ENCODE peak calls at places on chromosomes 6 and 20, in seven cellular contexts. E is GM06990, P is fibroblast of pulmonary artery, M is AG09319, U is tibial artery, J is mammary epithelial cell, X is progenitor cell of endocrine pancreas. I is an unnamed sample.
A peak's percentile ranks its signal among the peaks of the same experiment; 100 is the strongest.

GRCh38 chr6:44352259-44352658 is 9.8 kb downstream of the SPATS1 start:
- DNase-seq in P (no peak), M (no peak), J (no peak), X (no peak), E (no peak), U (no peak), I (no peak)

GRCh38 chr20:38137441-38138037 is 27.5 kb downstream of the TGM2 start:
- DNase-seq in P (no peak), X (no peak), M (no peak), E (no peak), J (no peak), U (no peak), I (no peak)

GRCh38 chr6:147131728-147132127 is 72.5 kb upstream of the STXBP5 start:
- DNase-seq in J (no peak), X (no peak), E (no peak), U (no peak), P (peak; percentile 68), M (no peak), I (no peak)

GRCh38 chr6:28002181-28002580 is 45.1 kb downstream of the OR2B6 start:
- DNase-seq in J (no peak), P (no peak), X (no peak), M (no peak), U (no peak), E (no peak), I (no peak)

GRCh38 chr6:95133578-95133977 is 443.8 kb upstream of the MANEA start:
- DNase-seq in U (no peak), J (peak; percentile 51), M (no peak), X (no peak), E (no peak), P (no peak), I (no peak)

GRCh38 chr20:54201268-54201846 is 6.5 kb upstream of the PFDN4 start:
- DNase-seq in U (no peak), X (no peak), E (no peak), M (no peak), P (no peak), J (no peak), I (no peak)

GRCh38 chr6:45445749-45446454 is 68.2 kb upstream of the SUPT3H start:
- DNase-seq in J (peak; percentile 95), M (peak; percentile 97), P (peak; percentile 100), X (no peak), U (peak; percentile 85), E (no peak), I (no peak)

GRCh38 chr20:36604952-36605308 is 649 bp upstream of the RAB5IF start:
- DNase-seq in E (peak; percentile 86), U (peak; percentile 71), X (no peak), M (no peak), P (no peak), J (no peak), I (peak; percentile 66)

GRCh38 chr6:16238057-16238657 is at the start of gene GMPR:
- DNase-seq in M (no peak), X (peak; percentile 41), U (peak; percentile 95), E (peak; percentile 79), J (peak; percentile 27), P (peak; percentile 59), I (peak; percentile 74)

GRCh38 chr6:105199711-105200110 is 19.9 kb upstream of the POPDC3 start:
- DNase-seq in E (no peak), P (no peak), M (no peak), J (peak; percentile 41), X (no peak), U (no peak), I (no peak)

GRCh38 chr6:73710470-73710869 is 14.5 kb downstream of the CD109 start:
- DNase-seq in M (no peak), X (no peak), P (peak; percentile 62), U (no peak), E (no peak), J (peak; percentile 93), I (no peak)

GRCh38 chr6:53179961-53180651 is 31.5 kb upstream of the GCM1 start:
- DNase-seq in E (no peak), M (no peak), X (no peak), J (peak; percentile 7), U (peak; percentile 65), P (peak; percentile 61), I (no peak)

GRCh38 chr6:88842320-88842719 is 121.1 kb downstream of the RNGTT start:
- DNase-seq in E (no peak), X (no peak), P (no peak), M (no peak), J (no peak), U (no peak), I (no peak)

GRCh38 chr6:148851683-148852556 is 105.1 kb downstream of the UST start:
- DNase-seq in M (no peak), U (no peak), E (no peak), X (no peak), P (no peak), J (no peak), I (no peak)

GRCh38 chr20:16701296-16701695 is 28.5 kb upstream of the SNRPB2 start:
- DNase-seq in P (peak; percentile 1), U (no peak), M (no peak), X (no peak), J (peak; percentile 6), E (no peak), I (no peak)

GRCh38 chr6:39882567-39882953 is 51.7 kb downstream of the MOCS1 start:
- DNase-seq in E (no peak), P (peak; percentile 98), U (peak; percentile 86), M (peak; percentile 84), X (no peak), J (no peak), I (no peak)

GRCh38 chr6:30510419-30510818 is 21.1 kb downstream of the HLA-E start:
- DNase-seq in U (no peak), E (no peak), M (no peak), J (no peak), P (no peak), X (no peak), I (no peak)

GRCh38 chr20:57801581-57801980 is 91.8 kb upstream of the PMEPA1 start:
- DNase-seq in P (no peak), E (no peak), M (no peak), X (no peak), U (no peak), J (no peak), I (no peak)

GRCh38 chr6:33903579-33903978 is 99.8 kb upstream of the MLN start:
- DNase-seq in P (no peak), J (no peak), M (no peak), E (no peak), X (no peak), U (no peak), I (no peak)

GRCh38 chr6:79421707-79422484 is 115.3 kb downstream of the LCA5 start:
- DNase-seq in U (no peak), P (peak; percentile 98), M (peak; percentile 76), E (no peak), J (peak; percentile 75), X (no peak), I (no peak)

GRCh38 chr6:27667651-27668441 is 194.9 kb upstream of the ZNF184 start:
- DNase-seq in U (no peak), X (no peak), M (no peak), P (no peak), J (no peak), E (no peak), I (no peak)

GRCh38 chr6:13526339-13526717 is 38.9 kb upstream of the GFOD1 start:
- DNase-seq in X (no peak), J (no peak), U (no peak), P (no peak), E (no peak), M (no peak), I (no peak)

GRCh38 chr6:29678114-29678513 is 2.8 kb downstream of the ZFP57 start:
- DNase-seq in M (no peak), E (no peak), U (no peak), J (peak; percentile 88), X (no peak), P (peak; percentile 32), I (no peak)

DNA sequence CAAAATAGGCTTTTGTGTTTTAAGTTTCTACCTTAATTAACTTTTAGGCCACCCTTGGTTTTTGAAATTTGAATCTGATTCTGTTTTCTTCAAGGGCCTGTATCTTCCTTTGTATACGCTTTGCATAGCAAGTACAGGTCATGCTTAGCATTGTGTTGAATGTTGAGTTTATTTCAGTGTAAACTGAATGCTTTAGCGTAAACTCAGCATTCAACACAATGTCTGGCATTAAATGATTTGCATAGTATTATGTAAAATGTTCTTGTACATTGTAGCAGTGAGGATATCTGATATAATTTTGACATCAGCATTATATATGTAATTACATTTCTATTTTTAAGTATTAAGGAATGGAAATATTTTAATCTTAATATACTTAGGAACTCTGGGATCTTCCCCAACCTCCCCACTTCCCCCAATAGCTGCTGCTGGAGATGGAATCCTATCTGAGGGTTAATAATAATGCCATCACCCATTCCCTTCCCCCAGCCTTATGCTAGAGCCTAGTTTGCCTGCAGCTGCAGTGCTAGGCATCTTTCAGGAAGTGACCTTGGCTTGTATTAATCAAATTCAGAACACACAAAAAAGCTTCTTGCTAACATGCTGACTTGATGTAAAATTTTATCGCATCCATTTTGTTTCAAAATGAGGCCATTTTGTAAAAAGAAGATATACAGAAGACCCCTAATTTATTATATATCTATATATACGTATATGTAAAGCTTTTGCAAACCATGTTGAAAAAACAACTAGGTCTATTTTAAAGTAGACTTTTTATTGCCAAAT is 73.1 kb downstream of the NCOA3 start:
- DNase-seq in P (peak; percentile 21), E (no peak), J (no peak), X (no peak), U (no peak), M (no peak), I (peak; percentile 23)
- TF ChIP-seq CTCF in P (no peak), E (no peak), J (no peak), X (no peak), U (no peak), M (no peak), I (no peak)

GRCh38 chr6:24543683-24544082 is 48.9 kb downstream of the ALDH5A1 start:
- DNase-seq in M (no peak), E (no peak), X (no peak), U (no peak), P (no peak), J (no peak), I (no peak)
- TF ChIP-seq CTCF in M (no peak), E (no peak), X (no peak), U (no peak), P (no peak), J (no peak), I (no peak)

DNA sequence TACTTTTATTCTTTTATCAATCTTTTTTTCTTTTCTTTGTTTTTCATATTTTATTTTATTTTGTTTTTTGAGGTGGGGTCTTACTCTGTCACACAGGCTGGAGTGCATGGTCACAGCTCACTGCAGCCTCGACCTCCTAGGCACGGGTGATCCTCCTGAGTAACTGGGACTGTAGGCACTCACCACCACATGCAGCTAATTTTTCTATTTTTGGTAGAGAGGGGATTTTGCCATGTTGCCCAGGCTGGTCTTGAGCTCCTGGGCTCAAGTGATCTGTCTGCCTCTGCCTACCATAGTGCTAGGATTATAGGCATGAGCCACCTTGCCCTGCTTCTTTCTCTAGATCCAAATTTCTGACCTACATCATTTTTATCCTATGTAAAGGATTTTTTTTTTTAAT is 153.2 kb downstream of the CDKAL1 start:
- DNase-seq in P (no peak), X (no peak), U (no peak), E (no peak), M (no peak), J (no peak), I (no peak)
- TF ChIP-seq CTCF in P (no peak), X (no peak), U (no peak), E (no peak), M (no peak), J (no peak), I (no peak)

DNA sequence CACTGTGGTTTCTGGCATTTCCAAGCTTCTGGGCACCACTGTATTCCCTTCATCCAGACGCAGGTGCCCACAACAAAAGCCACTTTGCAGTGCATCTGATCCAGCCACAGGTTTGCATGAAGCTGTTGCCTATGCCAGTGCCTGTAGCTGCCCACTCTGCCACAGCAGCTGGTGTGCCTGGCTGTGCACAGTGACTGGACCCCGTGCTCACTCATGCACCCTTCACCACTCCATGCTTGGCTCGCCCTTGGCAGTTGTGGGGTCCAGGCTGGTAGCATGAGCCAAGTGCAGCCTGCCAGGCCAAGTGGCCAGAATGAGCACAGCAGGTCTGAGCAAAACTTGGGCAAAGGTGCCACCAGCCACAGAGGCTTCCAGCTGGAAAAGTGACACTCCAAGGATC is 42.7 kb downstream of the SEL1L2 start:
- DNase-seq in X (no peak), J (no peak), U (no peak), M (no peak), E (no peak), P (no peak), I (no peak)
- TF ChIP-seq CTCF in X (no peak), J (no peak), U (no peak), M (no peak), E (no peak), P (no peak), I (no peak)